ENCODE peak calls at places on chromosomes 16 and 17, in seven cellular contexts. Y is cardiac fibroblast, K is stomach, L is A549, Q is right lobe of liver, H is tibial nerve, U is Panc1. A is an unnamed sample.

GRCh38 chr17:63477471-63478440 is 895 bp downstream of the ACE start:
- DNase-seq in Y (no peak), U (no peak), K (no peak), H (no peak), Q (peak), L (no peak), A (no peak)

GRCh38 chr16:67562918-67563707 is 787 bp downstream of the CTCF start:
- DNase-seq in H (no peak), K (peak), L (no peak), Y (peak), Q (peak), U (no peak), A (no peak)

GRCh38 chr16:10577305-10578202 is 2.8 kb downstream of the EMP2 start:
- DNase-seq in Q (no peak), L (no peak), U (no peak), Y (no peak), H (no peak), K (no peak), A (no peak)

GRCh38 chr16:13999895-14000425 is 71.2 kb upstream of the MRTFB start:
- DNase-seq in U (no peak), L (no peak), Y (no peak), K (no peak), Q (no peak), H (no peak), A (no peak)

GRCh38 chr17:5555254-5555653 is 29.1 kb downstream of the NLRP1 start:
- DNase-seq in U (no peak), Q (no peak), L (no peak), H (no peak), K (no peak), Y (peak), A (no peak)

GRCh38 chr17:1545618-1546017 is 17.0 kb downstream of the PITPNA start:
- DNase-seq in U (no peak), Q (peak), K (no peak), L (no peak), H (no peak), Y (no peak), A (no peak)

GRCh38 chr17:17525956-17526355 is 29.8 kb upstream of the RASD1 start:
- DNase-seq in K (peak), H (no peak), L (no peak), U (no peak), Q (no peak), Y (no peak), A (no peak)

GRCh38 chr16:68091604-68092261 is 6.6 kb downstream of the NFATC3 start:
- DNase-seq in H (no peak), U (no peak), Y (peak), K (no peak), L (no peak), Q (no peak), A (no peak)

GRCh38 chr16:71520550-71520949 is 5.7 kb upstream of the CHST4 start:
- DNase-seq in H (no peak), K (no peak), U (no peak), L (no peak), Q (no peak), Y (no peak), A (no peak)

GRCh38 chr17:48854774-48855476 is 24.1 kb downstream of the CALCOCO2 start:
- DNase-seq in K (no peak), U (no peak), Y (no peak), Q (no peak), H (no peak), L (no peak), A (no peak)

GRCh38 chr16:81889896-81890634 is 111.0 kb downstream of the PLCG2 start:
- DNase-seq in Q (peak), Y (peak), H (peak), U (peak), K (peak), L (peak), A (peak)

GRCh38 chr17:39455919-39456318 is 4.9 kb upstream of the MED1 start:
- DNase-seq in K (no peak), H (no peak), Q (no peak), Y (no peak), U (no peak), L (no peak), A (no peak)

GRCh38 chr16:35208001-35208935 is 1748.9 kb downstream of the TP53TG3F start:
- DNase-seq in Y (no peak), K (no peak), H (no peak), U (no peak), L (no peak), Q (peak), A (no peak)

GRCh38 chr17:81228420-81228819 is 5.7 kb upstream of the CEP131 start:
- DNase-seq in K (no peak), L (no peak), U (no peak), H (no peak), Q (no peak), Y (no peak), A (no peak)

GRCh38 chr17:42111901-42112551 is 488 bp downstream of the DHX58 start:
- DNase-seq in K (peak), Q (no peak), L (no peak), H (no peak), Y (peak), U (no peak), A (no peak)

GRCh38 chr16:58605562-58605961 is 24.1 kb downstream of the CNOT1 start:
- DNase-seq in U (no peak), L (no peak), H (no peak), Q (no peak), K (no peak), Y (no peak), A (no peak)

GRCh38 chr17:55327225-55328088 is 62.7 kb downstream of the HLF start:
- DNase-seq in U (no peak), Y (no peak), Q (no peak), L (no peak), H (no peak), K (no peak), A (no peak)

GRCh38 chr17:77127735-77128361 is 12.9 kb upstream of the SEC14L1 start:
- DNase-seq in K (peak), Y (peak), H (peak), L (no peak), U (no peak), Q (peak), A (no peak)

GRCh38 chr16:12661656-12662172 is 142.0 kb downstream of the CPPED1 start:
- DNase-seq in U (no peak), L (no peak), K (no peak), Q (no peak), Y (peak), H (no peak), A (no peak)

GRCh38 chr16:22055881-22056280 is 36.5 kb upstream of the VWA3A start:
- DNase-seq in U (no peak), Y (peak), H (no peak), L (no peak), Q (no peak), K (no peak), A (no peak)

GRCh38 chr16:51155901-51156810 is 5.1 kb upstream of the SALL1 start:
- DNase-seq in H (no peak), K (no peak), U (no peak), Q (no peak), Y (peak), L (no peak), A (no peak)

GRCh38 chr17:5283531-5284315 is 1.6 kb downstream of the RABEP1 start:
- DNase-seq in Y (peak), L (no peak), K (no peak), Q (no peak), H (no peak), U (no peak), A (no peak)

GRCh38 chr16:84826558-84826941 is 6.8 kb downstream of the CRISPLD2 start:
- DNase-seq in K (peak), Q (no peak), L (no peak), Y (peak), U (no peak), H (no peak), A (no peak)

GRCh38 chr17:28193241-28193640 is 125.8 kb upstream of the TMEM97 start:
- DNase-seq in Q (no peak), H (peak), Y (no peak), U (no peak), K (no peak), L (no peak), A (no peak)

GRCh38 chr16:11624205-11624604 is 37.5 kb upstream of the LITAF start:
- DNase-seq in H (no peak), Y (no peak), U (no peak), L (no peak), K (no peak), Q (no peak), A (peak)

GRCh38 chr17:36629252-36629847 is 28.0 kb downstream of the MRM1 start:
- DNase-seq in Y (peak), K (peak), L (peak), U (peak), H (peak), Q (peak), A (no peak)

GRCh38 chr17:48002208-48002919 is 31.5 kb downstream of the CDK5RAP3 start:
- DNase-seq in U (no peak), L (peak), H (no peak), Y (peak), Q (no peak), K (no peak), A (no peak)

GRCh38 chr17:59366773-59367656 is 35.6 kb downstream of the YPEL2 start:
- DNase-seq in U (no peak), L (no peak), Y (peak), Q (peak), H (no peak), K (peak), A (no peak)

GRCh38 chr17:81432873-81433451 is 37.7 kb downstream of the BAHCC1 start:
- DNase-seq in H (no peak), K (peak), Y (no peak), U (no peak), L (no peak), Q (peak), A (no peak)

GRCh38 chr16:77290451-77291110 is 91.4 kb downstream of the SYCE1L start:
- DNase-seq in K (no peak), L (no peak), Q (no peak), H (no peak), Y (peak), U (no peak), A (no peak)

GRCh38 chr17:50133769-50134099 is 3.8 kb upstream of the SAMD14 start:
- DNase-seq in Y (no peak), H (no peak), K (no peak), L (no peak), Q (no peak), U (no peak), A (no peak)

GRCh38 chr16:2284001-2284770 is 16.3 kb upstream of the RNPS1 start:
- DNase-seq in Q (no peak), L (no peak), K (no peak), U (no peak), Y (no peak), H (no peak), A (no peak)

GRCh38 chr16:2280981-2281542 is 13.1 kb upstream of the RNPS1 start:
- DNase-seq in Y (no peak), L (no peak), H (no peak), K (no peak), U (no peak), Q (no peak), A (no peak)

GRCh38 chr16:2282262-2282661 is 14.3 kb upstream of the RNPS1 start:
- DNase-seq in Q (no peak), H (no peak), U (no peak), L (no peak), Y (no peak), K (no peak), A (no peak)

GRCh38 chr16:2284797-2285576 is 17.1 kb upstream of the RNPS1 start:
- DNase-seq in K (no peak), L (no peak), Q (no peak), Y (no peak), U (no peak), H (no peak), A (no peak)

GRCh38 chr16:2282866-2283555 is 15.1 kb upstream of the RNPS1 start:
- DNase-seq in H (no peak), L (no peak), K (no peak), Y (no peak), U (no peak), Q (no peak), A (no peak)
- H3K4me3 ChIP-seq in H (no peak), L (no peak), K (no peak), Y (no peak), U (no peak), Q (no peak), A (no peak)

GRCh38 chr16:89952551-89952950 is 4.0 kb downstream of the DEF8 start:
- DNase-seq in U (no peak), K (no peak), H (no peak), Q (no peak), L (no peak), Y (no peak), A (no peak)

GRCh38 chr16:89952049-89952448 is 3.5 kb downstream of the DEF8 start:
- DNase-seq in U (no peak), Q (no peak), H (no peak), L (no peak), Y (no peak), K (no peak), A (no peak)

GRCh38 chr16:89949121-89949742 is 677 bp downstream of the DEF8 start:
- DNase-seq in U (no peak), K (no peak), Q (no peak), Y (no peak), L (no peak), H (no peak), A (no peak)

GRCh38 chr16:89951509-89951908 is 3.0 kb downstream of the DEF8 start:
- DNase-seq in Q (no peak), H (no peak), U (no peak), Y (no peak), L (no peak), K (no peak), A (no peak)

GRCh38 chr16:89949756-89950155 is 1.2 kb downstream of the DEF8 start:
- DNase-seq in Y (no peak), H (no peak), K (no peak), U (no peak), L (no peak), Q (no peak), A (no peak)
- H3K4me3 ChIP-seq in Y (peak), H (no peak), K (peak), U (no peak), L (peak), Q (no peak), A (peak)

GRCh38 chr17:79789943-79790804 is 6.7 kb downstream of the CBX8 start:
- DNase-seq in Q (peak), U (no peak), L (peak), K (no peak), Y (no peak), H (no peak), A (no peak)
- H3K4me3 ChIP-seq in Q (no peak), U (peak), L (no peak), K (no peak), Y (no peak), H (no peak), A (no peak)

GRCh38 chr16:31132979-31133599 is 2.4 kb downstream of the PRSS8 start:
- DNase-seq in U (no peak), Q (no peak), Y (no peak), K (no peak), L (no peak), H (no peak), A (no peak)

GRCh38 chr16:31134625-31135534 is 647 bp downstream of the PRSS8 start:
- DNase-seq in K (peak), H (no peak), Y (peak), Q (no peak), L (no peak), U (no peak), A (no peak)

GRCh38 chr16:31136287-31136662 is 748 bp upstream of the PRSS8 start:
- DNase-seq in Y (no peak), L (no peak), Q (no peak), K (no peak), H (no peak), U (no peak), A (no peak)

GRCh38 chr16:31134091-31134571 is 1.4 kb downstream of the PRSS8 start:
- DNase-seq in L (no peak), Y (no peak), H (no peak), U (no peak), Q (no peak), K (no peak), A (no peak)

GRCh38 chr16:31135535-31136286 is at the start of gene PRSS8:
- DNase-seq in L (no peak), U (no peak), Y (no peak), H (no peak), Q (peak), K (peak), A (no peak)
- H3K4me3 ChIP-seq in L (no peak), U (no peak), Y (no peak), H (peak), Q (peak), K (peak), A (no peak)

A was measured in GM12864.